ENCODE peak calls at places on chromosome 1, in nine cellular contexts. M is smooth muscle cell of the brain vasculature; E is C1 segment of cervical spinal cord; A is lower leg skin; N is Peyer's patch; C is AG08395; X is NCI-H1105; Z is sciatic nerve; Y is activated T-helper 1 cell treated with anti-CD3 and anti-CD28 coated beads, Interleukin-12 subunit alpha, Interleukin-12 subunit beta, Interleukin-2, Interleukin-4 antibody, amounts not matched to agents 30 ng/mL and 10 ng/mL and 1 ng/mL, durations not matched to agents 14 hours and 24 hours and 36 hours. F is an unnamed sample.

GRCh38 chr1:98490099-98490498 is 171.4 kb upstream of the SNX7 start:
- DNase-seq in C (no peak), Z (no peak), X (no peak), N (no peak), M (no peak), E (no peak), Y (no peak), A (no peak), F (no peak)

GRCh38 chr1:42743302-42744029 is 3.4 kb upstream of the CLDN19 start:
- DNase-seq in Y (no peak), A (peak; percentile 76), C (no peak), E (no peak), N (no peak), X (peak; percentile 11), M (no peak), Z (peak; percentile 27), F (no peak)

GRCh38 chr1:183180213-183180612 is 5.9 kb upstream of the LAMC2 start:
- DNase-seq in Z (no peak), N (no peak), X (peak; percentile 11), M (peak; percentile 52), E (no peak), C (peak; percentile 86), A (no peak), Y (no peak), F (no peak)

GRCh38 chr1:67575861-67576260 is 109.1 kb upstream of the GADD45A start:
- DNase-seq in A (no peak), Y (no peak), M (peak; percentile 51), X (no peak), C (peak; percentile 80), N (no peak), E (no peak), Z (no peak), F (no peak)

GRCh38 chr1:28087614-28088167 is 719 bp downstream of the EYA3 start:
- DNase-seq in N (no peak), Z (no peak), M (no peak), X (no peak), E (no peak), Y (no peak), C (peak; percentile 21), A (no peak), F (no peak)

GRCh38 chr1:64229307-64229706 is 25.9 kb downstream of the UBE2U start:
- DNase-seq in Z (no peak), Y (no peak), A (no peak), E (no peak), N (no peak), M (no peak), X (peak; percentile 40), C (no peak), F (no peak)

GRCh38 chr1:115976900-115977480 is 677 bp downstream of the SLC22A15 start:
- DNase-seq in C (peak; percentile 2), M (no peak), X (no peak), A (no peak), E (peak; percentile 19), Z (no peak), N (no peak), Y (no peak), F (peak; percentile 56)

GRCh38 chr1:4960782-4961475 is 306.5 kb downstream of the AJAP1 start:
- DNase-seq in X (no peak), M (no peak), C (no peak), Y (no peak), A (peak; percentile 81), N (no peak), Z (no peak), E (no peak), F (no peak)

GRCh38 chr1:177650947-177651346 is 318.9 kb downstream of the SEC16B start:
- DNase-seq in X (no peak), A (no peak), N (no peak), Z (no peak), Y (no peak), M (no peak), C (no peak), E (no peak), F (no peak)

GRCh38 chr1:92886886-92887419 is 55.1 kb downstream of the RPL5 start:
- DNase-seq in N (no peak), C (no peak), M (no peak), Y (no peak), X (no peak), E (no peak), Z (no peak), A (no peak), F (no peak)

GRCh38 chr1:182752077-182752826 is 37.3 kb upstream of the NPL start:
- DNase-seq in Z (no peak), Y (no peak), E (no peak), N (no peak), X (no peak), C (peak; percentile 37), M (no peak), A (no peak), F (no peak)

GRCh38 chr1:221740941-221741363 is 937 bp downstream of the DUSP10 start:
- DNase-seq in M (no peak), X (no peak), C (no peak), Y (peak; percentile 25), A (peak; percentile 85), N (no peak), E (no peak), Z (peak; percentile 57), F (no peak)

GRCh38 chr1:74395492-74395891 is 116.9 kb downstream of the LRRC53 start:
- DNase-seq in N (no peak), Z (no peak), E (no peak), M (no peak), X (no peak), C (no peak), Y (no peak), A (no peak), F (peak; percentile 47)

GRCh38 chr1:241586905-241587532 is 53.1 kb downstream of the CHML start:
- DNase-seq in X (no peak), E (no peak), A (no peak), Z (no peak), N (no peak), C (no peak), Y (no peak), M (no peak), F (peak; percentile 50)

GRCh38 chr1:29444782-29445325 is 208.5 kb downstream of the PTPRU start:
- DNase-seq in M (no peak), E (no peak), Z (peak; percentile 17), C (no peak), N (no peak), X (no peak), Y (no peak), A (peak; percentile 68), F (no peak)

GRCh38 chr1:209168204-209168603 is 415.3 kb upstream of the CAMK1G start:
- DNase-seq in C (peak; percentile 49), Z (no peak), X (no peak), M (no peak), E (no peak), Y (no peak), N (no peak), A (no peak), F (no peak)

GRCh38 chr1:231165371-231165770 is 3.5 kb downstream of the TRIM67 start:
- DNase-seq in N (no peak), C (no peak), A (no peak), Z (no peak), M (no peak), Y (no peak), E (no peak), X (no peak), F (no peak)

GRCh38 chr1:219568728-219569127 is 44.2 kb downstream of the ZC3H11B start:
- DNase-seq in Y (no peak), A (no peak), C (no peak), N (no peak), M (no peak), X (no peak), E (no peak), Z (no peak), F (no peak)

GRCh38 chr1:65531972-65532570 is 111.6 kb downstream of the LEPR start:
- DNase-seq in M (no peak), A (no peak), C (no peak), Z (no peak), Y (no peak), N (no peak), X (no peak), E (no peak), F (no peak)

GRCh38 chr1:90919900-90920299 is 101.9 kb downstream of the ZNF644 start:
- DNase-seq in E (no peak), C (no peak), N (no peak), Y (no peak), X (no peak), M (no peak), Z (no peak), A (no peak), F (no peak)

GRCh38 chr1:172163479-172164215 is 256.8 kb upstream of the C1orf105 start:
- DNase-seq in C (no peak), E (no peak), Y (no peak), M (no peak), A (no peak), Z (no peak), X (no peak), N (no peak), F (no peak)

GRCh38 chr1:43439781-43440180 is 13.9 kb downstream of the HYI start:
- DNase-seq in Z (peak; percentile 36), N (no peak), M (no peak), A (peak; percentile 53), Y (no peak), E (no peak), C (no peak), X (peak; percentile 92), F (no peak)

GRCh38 chr1:117562581-117563491 is 43.0 kb upstream of the TENT5C start:
- DNase-seq in X (no peak), A (peak; percentile 60), M (no peak), Z (no peak), E (no peak), C (no peak), N (no peak), Y (no peak), F (no peak)

GRCh38 chr1:49728377-49728776 is 295.4 kb downstream of the AGBL4 start:
- DNase-seq in E (no peak), Z (no peak), A (no peak), Y (no peak), C (no peak), M (no peak), N (no peak), X (no peak), F (no peak)

F was measured in head of caudate nucleus.